ENCODE peak calls at places on chromosome 17, in four cellular contexts. Z is BJ, Y is GM13977, P is GM23338. T is an unnamed sample.

GRCh38 chr17:43030137-43030767 is 5.2 kb downstream of the RND2 start:
- DNase-seq in Z (no peak), Y (no peak), P (no peak), T (no peak)

GRCh38 chr17:42898147-42898807 is 2.3 kb upstream of the G6PC1 start:
- DNase-seq in Z (no peak), Y (no peak), P (no peak), T (no peak)

GRCh38 chr17:79840204-79840988 is 1.2 kb upstream of the CBX4 start:
- DNase-seq in Z (no peak), Y (no peak), P (peak; percentile 67), T (peak; percentile 53)

GRCh38 chr17:42287305-42288077 is 807 bp upstream of the STAT5A start:
- DNase-seq in Z (no peak), Y (peak; percentile 79), P (peak; percentile 26), T (peak; percentile 76)

GRCh38 chr17:37025847-37026533 is 77.2 kb downstream of the AATF start:
- DNase-seq in Z (no peak), Y (peak; percentile 59), P (no peak), T (peak; percentile 50)

GRCh38 chr17:10435096-10435495 is 13.3 kb upstream of the MYH8 start:
- DNase-seq in Z (no peak), Y (no peak), P (no peak), T (no peak)

GRCh38 chr17:74177018-74177450 is 26.4 kb upstream of the RPL38 start:
- DNase-seq in Z (no peak), Y (no peak), P (no peak), T (no peak)

GRCh38 chr17:29777663-29778062 is 152.4 kb downstream of the SSH2 start:
- DNase-seq in Z (no peak), Y (no peak), P (no peak), T (no peak)

GRCh38 chr17:14330492-14330920 is 29.6 kb downstream of the HS3ST3B1 start:
- DNase-seq in Z (no peak), Y (no peak), P (peak; percentile 62), T (no peak)

GRCh38 chr17:64787921-64788271 is 125.8 kb upstream of the SMURF2 start:
- DNase-seq in Z (no peak), Y (no peak), P (no peak), T (no peak)

GRCh38 chr17:57523926-57524634 is 221.0 kb downstream of the CCDC182 start:
- DNase-seq in Z (no peak), Y (no peak), P (no peak), T (no peak)

GRCh38 chr17:9956474-9957131 is 51.5 kb upstream of the RCVRN start:
- DNase-seq in Z (no peak), Y (no peak), P (no peak), T (no peak)

GRCh38 chr17:62892870-62893338 is 73.1 kb upstream of the TANC2 start:
- DNase-seq in Z (peak; percentile 33), Y (no peak), P (peak; percentile 40), T (no peak)

GRCh38 chr17:49575524-49576120 is at the start of gene NXPH3:
- DNase-seq in Z (no peak), Y (peak; percentile 90), P (peak; percentile 88), T (peak; percentile 90)

GRCh38 chr17:41521574-41522261 is 3.0 kb upstream of the KRT15 start:
- DNase-seq in Z (no peak), Y (no peak), P (peak; percentile 65), T (no peak)

GRCh38 chr17:56292010-56292409 is 138.7 kb downstream of the ANKFN1 start:
- DNase-seq in Z (no peak), Y (no peak), P (no peak), T (no peak)

GRCh38 chr17:64628641-64629040 is 33.5 kb downstream of the SMURF2 start:
- DNase-seq in Z (no peak), Y (peak; percentile 42), P (no peak), T (peak; percentile 40)

GRCh38 chr17:17433260-17433659 is 43.5 kb upstream of the MED9 start:
- DNase-seq in Z (no peak), Y (no peak), P (peak; percentile 11), T (no peak)

GRCh38 chr17:8051831-8052230 is 13.0 kb downstream of the ALOX15B start:
- DNase-seq in Z (no peak), Y (no peak), P (no peak), T (no peak)

GRCh38 chr17:40346061-40346767 is 18.3 kb downstream of the GJD3 start:
- DNase-seq in Z (no peak), Y (no peak), P (peak; percentile 79), T (no peak)

GRCh38 chr17:4576729-4577322 is 7.5 kb upstream of the SMTNL2 start:
- DNase-seq in Z (no peak), Y (no peak), P (peak; percentile 79), T (no peak)

GRCh38 chr17:49494399-49494798 is 694 bp upstream of the NGFR start:
- DNase-seq in Z (no peak), Y (no peak), P (no peak), T (no peak)

GRCh38 chr17:1714980-1715802 is 5.0 kb upstream of the TLCD2 start:
- DNase-seq in Z (peak; percentile 60), Y (no peak), P (peak; percentile 74), T (no peak)

GRCh38 chr17:42060231-42060630 is 9.8 kb upstream of the C17orf113 start:
- DNase-seq in Z (no peak), Y (no peak), P (no peak), T (no peak)

GRCh38 chr17:54172654-54173316 is 350.1 kb downstream of the KIF2B start:
- DNase-seq in Z (no peak), Y (no peak), P (peak; percentile 67), T (no peak)

DNA sequence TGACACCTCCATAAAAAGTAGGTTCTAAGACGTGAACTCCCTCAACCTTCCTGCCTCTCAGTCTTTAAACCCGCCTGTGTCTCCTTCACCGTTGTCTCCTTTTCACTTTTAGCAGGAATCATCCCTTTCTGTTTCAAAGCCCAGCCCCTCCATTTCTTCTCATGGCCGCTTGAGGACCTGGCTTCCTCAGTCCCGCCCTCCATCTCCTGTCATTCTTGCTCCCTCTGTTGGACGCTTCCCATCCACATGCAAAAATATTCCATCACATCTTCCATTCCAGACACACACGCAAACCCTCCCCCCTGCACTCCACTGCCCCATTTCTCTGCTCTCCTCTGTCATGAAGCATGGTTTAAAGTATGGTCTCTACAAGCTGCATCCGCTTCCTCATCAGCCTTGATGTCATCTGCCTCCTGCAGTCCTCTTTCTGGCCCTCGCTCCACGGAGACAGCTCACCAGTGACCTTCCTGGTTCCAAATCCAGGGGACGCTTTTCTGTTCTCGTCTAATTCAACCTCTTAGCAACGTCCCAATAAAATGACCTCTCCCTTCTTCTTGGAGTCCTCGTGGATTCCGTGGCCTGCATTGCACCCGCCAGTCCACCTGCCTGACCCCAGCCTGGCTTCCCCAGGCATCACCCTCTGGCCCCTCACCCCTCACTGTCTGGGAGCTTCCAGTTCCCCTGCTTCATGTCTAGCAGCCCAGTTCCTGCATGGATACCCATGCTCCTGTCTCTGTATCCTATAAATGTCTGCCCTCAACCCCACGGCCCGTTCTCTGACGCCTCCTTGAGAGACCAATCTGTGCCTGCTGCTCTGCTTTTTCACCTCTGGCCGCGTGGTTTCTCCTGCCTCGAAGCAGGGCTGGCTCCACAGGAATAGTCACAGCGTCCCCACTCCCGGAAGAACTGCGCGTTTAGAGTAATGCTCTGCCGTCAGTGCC is 26.2 kb downstream of the ANKRD40 start:
- DNase-seq in Z (no peak), Y (no peak), P (peak; percentile 71), T (no peak)
- TF ChIP-seq CTCF in Z (peak; percentile 74), Y (no peak), P (peak; percentile 59), T (no peak)

DNA sequence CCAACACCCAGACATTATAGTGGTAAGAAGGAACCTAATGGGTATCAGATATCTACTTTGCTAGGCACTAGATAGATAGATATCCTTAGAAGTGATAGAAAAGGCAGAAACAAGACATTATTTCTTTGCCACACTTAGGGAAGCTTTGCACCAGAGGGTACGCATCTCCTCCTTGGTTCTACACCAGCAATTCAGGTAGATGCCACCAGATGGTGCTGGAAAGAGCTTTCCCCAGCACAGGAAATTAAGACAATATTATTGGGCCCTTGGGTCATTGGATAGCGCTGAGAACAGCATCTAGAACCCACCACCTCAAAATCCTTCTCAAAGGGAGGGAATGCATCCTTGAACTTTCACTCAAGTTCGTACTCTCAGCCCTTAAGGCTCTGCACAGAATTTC is 173.8 kb upstream of the CCL2 start:
- DNase-seq in Z (no peak), Y (peak; percentile 34), P (peak; percentile 76), T (no peak)
- TF ChIP-seq CTCF in Z (peak; percentile 49), Y (peak; percentile 41), P (peak; percentile 80), T (no peak)

DNA sequence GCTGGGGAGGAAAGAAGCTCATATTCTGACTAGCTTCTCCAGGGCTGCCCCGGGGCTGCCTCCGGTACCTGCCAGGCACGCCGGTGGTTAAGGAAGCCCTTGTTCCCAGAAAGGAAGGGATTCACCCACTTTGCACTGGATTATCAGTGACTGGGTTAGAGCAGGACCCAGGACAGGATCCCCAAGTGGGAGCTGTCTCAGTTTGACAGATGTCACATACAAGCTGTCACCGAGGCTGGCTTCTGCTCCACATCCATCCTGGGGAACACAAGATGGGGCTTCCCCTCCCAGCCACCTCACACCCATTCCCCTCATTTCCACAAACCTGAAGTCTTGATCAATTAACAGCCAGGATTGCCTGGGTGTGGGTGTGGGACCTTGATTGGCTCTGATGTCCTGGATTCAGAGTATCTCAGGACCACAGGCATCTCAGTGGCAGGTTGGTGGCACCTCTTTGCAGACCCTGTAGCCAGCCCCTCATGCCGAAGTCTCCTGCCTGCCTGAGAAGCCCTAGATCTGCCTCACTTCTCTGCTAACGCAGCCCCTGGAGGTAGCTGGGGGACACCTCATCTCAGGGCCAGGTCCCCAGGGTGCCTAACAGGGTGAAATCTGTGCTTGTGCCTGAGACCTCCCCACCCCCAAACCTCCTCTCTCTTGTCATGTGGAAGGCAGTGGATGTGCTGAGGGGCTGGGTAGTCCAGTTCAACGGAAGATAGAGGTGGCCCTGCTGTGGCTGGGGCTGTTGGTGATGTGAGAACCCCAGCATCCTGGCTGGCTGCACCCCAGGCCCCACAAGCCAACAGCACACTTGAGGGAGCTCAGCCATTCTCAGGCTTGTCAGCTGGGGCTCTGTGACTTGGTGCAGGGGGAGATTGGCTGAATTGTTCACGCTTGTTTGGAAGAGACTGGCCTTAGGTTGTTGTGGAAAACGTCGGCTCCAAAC is 1.4 kb downstream of the CACNG5 start:
- DNase-seq in Z (no peak), Y (no peak), P (no peak), T (no peak)
- TF ChIP-seq CTCF in Z (no peak), Y (no peak), P (no peak), T (no peak)

DNA sequence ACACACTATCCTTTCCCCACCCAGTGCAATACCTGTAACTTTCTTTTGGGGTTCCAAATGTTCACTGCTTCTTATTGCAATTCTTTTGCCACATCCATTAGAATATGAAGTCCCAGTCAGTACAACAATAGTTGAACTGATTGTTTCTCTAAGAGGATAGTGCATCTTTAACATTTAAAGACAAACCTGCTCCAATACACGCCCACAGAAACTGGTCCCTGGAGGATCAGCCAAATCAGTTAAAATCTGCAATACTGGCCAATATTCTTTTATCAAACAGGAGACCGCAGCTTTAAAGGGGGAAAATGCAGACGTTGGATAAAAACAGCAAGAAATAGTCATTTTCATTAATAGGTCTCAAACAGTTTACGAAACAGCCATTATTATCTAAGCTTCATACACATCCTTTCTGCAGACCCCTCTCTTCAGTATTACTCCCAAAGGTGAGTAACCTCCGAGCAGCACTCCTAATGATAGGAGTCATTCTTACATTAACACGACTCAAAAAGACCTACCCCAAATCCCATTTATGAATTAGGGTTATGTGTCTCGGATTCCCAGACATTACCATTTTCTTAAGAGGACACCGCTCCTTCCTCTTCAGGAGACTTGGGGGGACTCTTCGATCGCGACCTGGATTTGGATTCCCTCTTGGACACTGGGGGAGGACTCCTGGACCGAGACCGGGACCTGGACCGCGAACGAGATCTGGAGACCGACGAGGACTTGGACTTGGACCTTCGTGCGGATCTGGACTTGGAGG is 1.4 kb downstream of the SRSF2 start:
- DNase-seq in Z (no peak), Y (no peak), P (no peak), T (no peak)
- TF ChIP-seq CTCF in Z (no peak), Y (no peak), P (no peak), T (no peak)

T was measured in GM20000.